ENCODE peak calls at places on chromosomes 6 and 20, in five cellular contexts. One of them, this sample, is unnamed.

GRCh38 chr6:44381739-44382138 is 5.8 kb upstream of the CDC5L start:
- DNase-seq in transverse colon: no peak
- DNase-seq in ascending aorta: peak; percentile 67
- DNase-seq in keratinocyte: no peak
- DNase-seq in CD8-positive, alpha-beta memory T cell: no peak
- DNase-seq in this sample: no peak

GRCh38 chr6:42698217-42698616 is 24.2 kb downstream of the PRPH2 start:
- DNase-seq in ascending aorta: no peak
- DNase-seq in CD8-positive, alpha-beta memory T cell: no peak
- DNase-seq in transverse colon: no peak
- DNase-seq in keratinocyte: no peak
- DNase-seq in this sample: no peak

GRCh38 chr6:136034422-136034821 is 182.9 kb downstream of the PDE7B start:
- DNase-seq in ascending aorta: no peak
- DNase-seq in transverse colon: no peak
- DNase-seq in CD8-positive, alpha-beta memory T cell: no peak
- DNase-seq in keratinocyte: no peak
- DNase-seq in this sample: no peak

GRCh38 chr20:33401922-33402369 is 627 bp upstream of the CDK5RAP1 start:
- DNase-seq in keratinocyte: no peak
- DNase-seq in CD8-positive, alpha-beta memory T cell: no peak
- DNase-seq in transverse colon: no peak
- DNase-seq in ascending aorta: no peak
- DNase-seq in this sample: no peak

GRCh38 chr20:6692566-6693168 is 74.8 kb upstream of the BMP2 start:
- DNase-seq in keratinocyte: no peak
- DNase-seq in ascending aorta: no peak
- DNase-seq in CD8-positive, alpha-beta memory T cell: no peak
- DNase-seq in transverse colon: peak; percentile 26
- DNase-seq in this sample: no peak

GRCh38 chr20:59094576-59094975 is 52.0 kb upstream of the PRELID3B start:
- DNase-seq in ascending aorta: no peak
- DNase-seq in CD8-positive, alpha-beta memory T cell: no peak
- DNase-seq in transverse colon: no peak
- DNase-seq in keratinocyte: no peak
- DNase-seq in this sample: no peak

GRCh38 chr6:166194885-166195860 is 27.5 kb upstream of the TBXT start:
- DNase-seq in transverse colon: no peak
- DNase-seq in ascending aorta: no peak
- DNase-seq in keratinocyte: no peak
- DNase-seq in CD8-positive, alpha-beta memory T cell: no peak
- DNase-seq in this sample: no peak

GRCh38 chr6:148422085-148422484 is 79.4 kb downstream of the SASH1 start:
- DNase-seq in ascending aorta: no peak
- DNase-seq in transverse colon: no peak
- DNase-seq in keratinocyte: no peak
- DNase-seq in CD8-positive, alpha-beta memory T cell: no peak
- DNase-seq in this sample: no peak

GRCh38 chr6:51893356-51893755 is 194.1 kb downstream of the PKHD1 start:
- DNase-seq in keratinocyte: no peak
- DNase-seq in transverse colon: no peak
- DNase-seq in CD8-positive, alpha-beta memory T cell: no peak
- DNase-seq in ascending aorta: no peak
- DNase-seq in this sample: no peak

GRCh38 chr6:138161118-138161433 is 663 bp upstream of the ARFGEF3 start:
- DNase-seq in keratinocyte: no peak
- DNase-seq in transverse colon: no peak
- DNase-seq in ascending aorta: no peak
- DNase-seq in CD8-positive, alpha-beta memory T cell: no peak
- DNase-seq in this sample: no peak

GRCh38 chr6:113763311-113763766 is 93.8 kb upstream of the MARCKS start:
- DNase-seq in transverse colon: no peak
- DNase-seq in keratinocyte: peak; percentile 28
- DNase-seq in CD8-positive, alpha-beta memory T cell: no peak
- DNase-seq in ascending aorta: no peak
- DNase-seq in this sample: no peak

DNA sequence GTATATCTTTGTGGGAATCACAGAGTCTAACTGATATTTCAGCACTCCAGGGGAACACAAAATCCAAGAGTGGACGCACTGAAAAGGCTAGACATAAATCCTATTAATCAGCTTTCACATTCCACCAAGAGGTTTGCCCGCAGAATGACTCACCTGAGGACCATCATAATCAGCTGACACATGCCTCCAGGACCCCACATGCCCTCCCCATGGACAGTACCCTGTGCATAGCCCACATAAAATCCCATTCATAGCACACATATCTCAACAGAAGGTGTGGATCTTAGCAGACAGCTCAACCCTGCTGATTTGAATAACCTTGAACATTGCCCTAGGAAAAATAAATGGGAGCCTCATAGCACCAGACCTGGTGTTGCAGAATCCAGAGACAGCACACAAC is 246.8 kb upstream of the TENT5A start:
- DNase-seq in ascending aorta: no peak
- DNase-seq in keratinocyte: no peak
- DNase-seq in transverse colon: no peak
- DNase-seq in CD8-positive, alpha-beta memory T cell: no peak
- DNase-seq in this sample: no peak
- H3K4me1 ChIP-seq in ascending aorta: peaks cover 9% of the 10 kb centered on the region
- H3K4me1 ChIP-seq in keratinocyte: peaks cover 54% of the 10 kb centered on the region
- H3K4me1 ChIP-seq in transverse colon: no peaks in the 10 kb centered on the region
- H3K4me1 ChIP-seq in CD8-positive, alpha-beta memory T cell: no peaks in the 10 kb centered on the region
- H3K4me1 ChIP-seq in this sample: no peaks in the 10 kb centered on the region

GRCh38 chr6:84596488-84596887 is 167.9 kb downstream of the TBX18 start:
- DNase-seq in ascending aorta: no peak
- DNase-seq in transverse colon: no peak
- DNase-seq in CD8-positive, alpha-beta memory T cell: no peak
- DNase-seq in keratinocyte: no peak
- DNase-seq in this sample: no peak

GRCh38 chr6:84601366-84601765 is 163.0 kb downstream of the TBX18 start:
- DNase-seq in transverse colon: no peak
- DNase-seq in ascending aorta: no peak
- DNase-seq in keratinocyte: no peak
- DNase-seq in CD8-positive, alpha-beta memory T cell: no peak
- DNase-seq in this sample: no peak

GRCh38 chr6:84599991-84600390 is 164.4 kb downstream of the TBX18 start:
- DNase-seq in CD8-positive, alpha-beta memory T cell: no peak
- DNase-seq in keratinocyte: no peak
- DNase-seq in transverse colon: no peak
- DNase-seq in ascending aorta: no peak
- DNase-seq in this sample: no peak

DNA sequence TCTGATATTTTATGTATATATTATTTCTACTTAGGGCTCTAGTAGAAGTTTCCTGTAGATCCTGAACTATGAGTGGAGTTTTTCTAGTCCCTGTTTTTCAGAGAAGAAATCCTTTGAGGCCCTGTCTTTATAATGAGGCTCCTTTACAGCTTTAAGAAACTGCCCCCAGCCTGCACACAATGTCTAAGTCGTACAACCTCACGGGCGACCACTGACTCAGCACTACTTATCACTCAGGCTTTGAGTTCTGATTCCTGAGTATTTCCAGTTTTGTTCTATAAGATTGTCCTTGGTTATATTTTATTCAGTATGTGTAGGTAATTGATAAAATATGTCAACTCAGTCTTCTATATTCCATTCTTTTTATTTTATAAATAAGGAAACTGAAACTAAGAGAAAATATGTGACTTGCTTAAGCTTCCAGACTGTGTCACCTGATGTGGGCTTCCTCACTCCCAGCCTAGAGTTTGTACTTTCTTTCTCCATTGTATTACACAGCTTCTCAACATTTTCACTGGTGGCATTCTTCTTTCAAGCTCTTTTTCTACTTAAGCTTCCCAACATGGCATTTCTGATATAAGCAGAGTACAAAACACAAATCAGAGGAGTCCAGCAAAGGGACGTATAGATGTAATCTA is 167.0 kb downstream of the TBX18 start:
- DNase-seq in transverse colon: no peak
- DNase-seq in CD8-positive, alpha-beta memory T cell: no peak
- DNase-seq in keratinocyte: no peak
- DNase-seq in ascending aorta: no peak
- DNase-seq in this sample: no peak
- H3K4me3 ChIP-seq in transverse colon: no peak overlapping the region
- H3K4me3 ChIP-seq in CD8-positive, alpha-beta memory T cell: no peak overlapping the region
- H3K4me3 ChIP-seq in keratinocyte: no peak overlapping the region
- H3K4me3 ChIP-seq in ascending aorta: peak overlapping the region; percentile 20
- H3K4me3 ChIP-seq in this sample: no peak overlapping the region

DNA sequence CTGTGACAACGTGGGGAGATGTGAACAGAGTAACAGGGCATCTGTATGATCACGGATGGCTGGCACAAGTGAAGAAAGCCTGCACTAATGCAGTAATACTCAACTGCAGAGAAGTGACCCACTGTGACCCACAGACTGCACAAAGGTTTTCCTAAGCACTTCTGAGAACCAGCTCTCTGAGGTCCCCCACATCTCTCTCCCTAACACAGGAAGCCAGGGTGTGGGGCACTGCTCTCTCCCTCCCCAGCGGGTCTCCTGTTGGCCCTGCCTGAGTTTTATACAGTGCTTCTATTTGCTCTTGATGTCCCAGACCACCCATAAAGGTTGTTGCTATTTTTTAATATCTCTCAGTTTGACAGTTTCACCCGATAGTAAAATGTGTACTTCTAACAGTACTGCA is 11.3 kb downstream of the APMAP start:
- DNase-seq in keratinocyte: no peak
- DNase-seq in CD8-positive, alpha-beta memory T cell: no peak
- DNase-seq in ascending aorta: no peak
- DNase-seq in transverse colon: no peak
- DNase-seq in this sample: no peak
- H3K4me1 ChIP-seq in keratinocyte: no peaks in the 10 kb centered on the region
- H3K4me1 ChIP-seq in CD8-positive, alpha-beta memory T cell: peaks cover 39% of the 10 kb centered on the region
- H3K4me1 ChIP-seq in ascending aorta: no peaks in the 10 kb centered on the region
- H3K4me1 ChIP-seq in transverse colon: peaks cover 17% of the 10 kb centered on the region
- H3K4me1 ChIP-seq in this sample: no peaks in the 10 kb centered on the region

DNA sequence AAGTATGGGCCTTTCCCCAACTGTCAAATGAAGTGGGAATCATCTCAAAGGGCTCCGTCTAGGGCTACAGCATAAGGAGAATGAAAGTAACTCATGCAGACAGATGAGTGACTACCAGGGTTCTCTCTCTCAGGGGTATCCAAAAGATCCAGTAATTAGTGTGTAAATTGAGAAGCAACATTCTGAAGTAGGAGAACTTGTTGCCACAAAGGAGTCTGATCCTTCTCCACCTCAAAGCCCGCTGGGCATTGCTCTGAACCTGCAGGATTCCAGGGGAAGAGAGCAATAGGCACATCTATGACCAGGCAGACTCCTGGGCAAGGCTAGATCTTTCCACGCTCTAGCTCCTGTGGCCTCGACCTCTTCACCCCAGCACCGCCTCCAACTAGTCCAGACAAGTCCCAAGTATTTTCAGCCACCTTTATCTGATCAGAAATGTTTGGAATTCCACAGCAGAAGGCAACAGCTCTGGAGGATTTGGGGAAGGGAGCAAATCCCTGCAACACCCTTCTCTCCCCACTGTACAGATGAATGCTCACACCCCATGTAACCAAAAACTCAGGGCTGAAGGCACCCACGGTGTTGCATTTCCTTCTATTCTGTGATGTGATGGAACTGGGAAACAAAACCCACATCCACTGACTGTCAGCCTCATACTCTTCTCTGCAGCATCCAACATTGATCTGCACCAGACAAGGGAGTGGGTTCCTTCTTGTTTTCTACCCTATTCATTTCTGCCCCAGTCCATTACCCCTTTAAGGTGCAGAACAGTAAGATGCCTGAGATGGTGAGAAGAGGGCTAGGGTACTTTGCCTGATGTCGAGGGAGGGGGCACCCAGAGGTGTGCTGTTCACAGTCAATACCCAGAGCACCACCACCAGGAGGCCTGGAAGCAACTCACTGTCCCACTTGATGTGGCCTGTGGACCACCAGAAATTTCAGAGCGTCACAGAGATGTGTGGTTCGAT is 41.0 kb downstream of the COX4I2 start:
- DNase-seq in CD8-positive, alpha-beta memory T cell: no peak
- DNase-seq in ascending aorta: no peak
- DNase-seq in keratinocyte: no peak
- DNase-seq in transverse colon: no peak
- DNase-seq in this sample: no peak
- H3K4me3 ChIP-seq in CD8-positive, alpha-beta memory T cell: no peak overlapping the region
- H3K4me3 ChIP-seq in ascending aorta: no peak overlapping the region
- H3K4me3 ChIP-seq in keratinocyte: no peak overlapping the region
- H3K4me3 ChIP-seq in transverse colon: no peak overlapping the region
- H3K4me3 ChIP-seq in this sample: no peak overlapping the region

GRCh38 chr20:63835031-63835858 is 4.2 kb upstream of the ZBTB46 start:
- DNase-seq in keratinocyte: peak; percentile 48
- DNase-seq in ascending aorta: peak; percentile 95
- DNase-seq in transverse colon: peak; percentile 85
- DNase-seq in CD8-positive, alpha-beta memory T cell: no peak
- DNase-seq in this sample: no peak
- H3K4me1 ChIP-seq in keratinocyte: no peaks in the 10 kb centered on the region
- H3K4me1 ChIP-seq in ascending aorta: peaks cover 20% of the 10 kb centered on the region
- H3K4me1 ChIP-seq in transverse colon: peaks cover 26% of the 10 kb centered on the region
- H3K4me1 ChIP-seq in CD8-positive, alpha-beta memory T cell: no peaks in the 10 kb centered on the region
- H3K4me1 ChIP-seq in this sample: peaks cover 5% of the 10 kb centered on the region

GRCh38 chr6:163159110-163159509 is 255.4 kb upstream of the QKI start:
- DNase-seq in CD8-positive, alpha-beta memory T cell: no peak
- DNase-seq in ascending aorta: no peak
- DNase-seq in transverse colon: no peak
- DNase-seq in keratinocyte: no peak
- DNase-seq in this sample: no peak
- H3K4me3 ChIP-seq in CD8-positive, alpha-beta memory T cell: no peak overlapping the region
- H3K4me3 ChIP-seq in ascending aorta: no peak overlapping the region
- H3K4me3 ChIP-seq in transverse colon: no peak overlapping the region
- H3K4me3 ChIP-seq in keratinocyte: no peak overlapping the region
- H3K4me3 ChIP-seq in this sample: no peak overlapping the region

GRCh38 chr6:37987008-37987407 is 167.5 kb downstream of the ZFAND3 start:
- DNase-seq in CD8-positive, alpha-beta memory T cell: no peak
- DNase-seq in keratinocyte: no peak
- DNase-seq in transverse colon: no peak
- DNase-seq in ascending aorta: no peak
- DNase-seq in this sample: no peak

GRCh38 chr6:37985355-37985754 is 165.8 kb downstream of the ZFAND3 start:
- DNase-seq in CD8-positive, alpha-beta memory T cell: peak; percentile 49
- DNase-seq in ascending aorta: no peak
- DNase-seq in keratinocyte: no peak
- DNase-seq in transverse colon: no peak
- DNase-seq in this sample: no peak

GRCh38 chr6:37988696-37989095 is 169.2 kb downstream of the ZFAND3 start:
- DNase-seq in transverse colon: no peak
- DNase-seq in CD8-positive, alpha-beta memory T cell: no peak
- DNase-seq in ascending aorta: no peak
- DNase-seq in keratinocyte: no peak
- DNase-seq in this sample: no peak

GRCh38 chr6:37987559-37987958 is 168.0 kb downstream of the ZFAND3 start:
- DNase-seq in CD8-positive, alpha-beta memory T cell: no peak
- DNase-seq in ascending aorta: no peak
- DNase-seq in keratinocyte: no peak
- DNase-seq in transverse colon: no peak
- DNase-seq in this sample: no peak

DNA sequence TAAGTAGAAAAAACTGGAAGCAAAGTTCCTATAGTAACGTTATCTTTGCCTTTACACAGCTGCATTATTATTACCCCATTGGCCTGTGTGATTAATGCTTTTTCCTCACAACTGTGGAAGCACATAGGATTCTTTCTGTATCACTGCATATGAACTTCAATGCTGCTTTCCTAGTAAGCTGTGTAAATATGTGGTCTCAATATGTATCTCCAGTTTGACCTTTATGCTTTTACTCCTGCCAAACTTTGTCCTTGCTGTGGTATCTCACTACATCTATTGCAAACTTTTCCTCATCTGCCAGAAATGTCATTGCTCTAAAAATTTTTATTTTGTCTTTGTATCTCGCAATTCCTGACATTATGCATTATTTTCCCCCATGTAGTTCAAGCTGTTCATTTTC is 168.6 kb downstream of the ZFAND3 start:
- DNase-seq in ascending aorta: no peak
- DNase-seq in transverse colon: no peak
- DNase-seq in CD8-positive, alpha-beta memory T cell: no peak
- DNase-seq in keratinocyte: no peak
- DNase-seq in this sample: no peak
- H3K4me1 ChIP-seq in ascending aorta: peaks cover 31% of the 10 kb centered on the region
- H3K4me1 ChIP-seq in transverse colon: peaks cover 28% of the 10 kb centered on the region
- H3K4me1 ChIP-seq in CD8-positive, alpha-beta memory T cell: peaks cover 21% of the 10 kb centered on the region
- H3K4me1 ChIP-seq in keratinocyte: peaks cover 28% of the 10 kb centered on the region
- H3K4me1 ChIP-seq in this sample: no peaks in the 10 kb centered on the region